ENCODE peak calls at places on chromosomes 5 and 9, in five cellular contexts. One of them, this sample, is unnamed.
A peak's percentile ranks its signal among the peaks of the same experiment; 100 is the strongest.

GRCh38 chr5:149387982-149388381 is 8.9 kb upstream of the IL17B start:
- DNase-seq in mesenchymal stem cell: peak; percentile 91
- DNase-seq in heart right ventricle: peak; percentile 62
- DNase-seq in kidney: no peak
- DNase-seq in ovary: peak; percentile 69
- DNase-seq in this sample: no peak

GRCh38 chr5:77356740-77357139 is 135.4 kb downstream of the WDR41 start:
- DNase-seq in kidney: no peak
- DNase-seq in ovary: no peak
- DNase-seq in mesenchymal stem cell: peak; percentile 15
- DNase-seq in heart right ventricle: no peak
- DNase-seq in this sample: peak; percentile 68

GRCh38 chr5:134252671-134253070 is 26.8 kb upstream of the PPP2CA start:
- DNase-seq in ovary: no peak
- DNase-seq in mesenchymal stem cell: peak; percentile 96
- DNase-seq in kidney: no peak
- DNase-seq in heart right ventricle: no peak
- DNase-seq in this sample: no peak

GRCh38 chr5:71899865-71900342 is 180.8 kb downstream of the CARTPT start:
- DNase-seq in ovary: no peak
- DNase-seq in heart right ventricle: peak; percentile 32
- DNase-seq in kidney: no peak
- DNase-seq in mesenchymal stem cell: no peak
- DNase-seq in this sample: no peak

GRCh38 chr5:107072440-107072839 is 598.3 kb downstream of the EFNA5 start:
- DNase-seq in heart right ventricle: no peak
- DNase-seq in kidney: no peak
- DNase-seq in ovary: no peak
- DNase-seq in mesenchymal stem cell: peak; percentile 76
- DNase-seq in this sample: no peak

GRCh38 chr9:110099236-110099741 is 108.7 kb downstream of the C9orf152 start:
- DNase-seq in mesenchymal stem cell: peak; percentile 80
- DNase-seq in ovary: no peak
- DNase-seq in heart right ventricle: no peak
- DNase-seq in kidney: no peak
- DNase-seq in this sample: no peak

GRCh38 chr9:77901771-77902170 is 129.8 kb downstream of the GNAQ start:
- DNase-seq in heart right ventricle: no peak
- DNase-seq in kidney: no peak
- DNase-seq in mesenchymal stem cell: no peak
- DNase-seq in ovary: no peak
- DNase-seq in this sample: no peak

GRCh38 chr9:121558423-121558950 is 58.8 kb upstream of the GGTA1 start:
- DNase-seq in kidney: no peak
- DNase-seq in heart right ventricle: no peak
- DNase-seq in ovary: no peak
- DNase-seq in mesenchymal stem cell: peak; percentile 31
- DNase-seq in this sample: no peak

GRCh38 chr9:127754099-127754760 is 19.1 kb upstream of the TOR2A start:
- DNase-seq in heart right ventricle: no peak
- DNase-seq in ovary: no peak
- DNase-seq in kidney: no peak
- DNase-seq in mesenchymal stem cell: no peak
- DNase-seq in this sample: no peak

GRCh38 chr9:130226112-130226511 is 39.4 kb upstream of the HMCN2 start:
- DNase-seq in mesenchymal stem cell: no peak
- DNase-seq in heart right ventricle: no peak
- DNase-seq in kidney: peak; percentile 61
- DNase-seq in ovary: peak; percentile 21
- DNase-seq in this sample: no peak

GRCh38 chr9:137224850-137225694 is at the start of gene CYSRT1:
- DNase-seq in ovary: no peak
- DNase-seq in kidney: no peak
- DNase-seq in mesenchymal stem cell: no peak
- DNase-seq in heart right ventricle: no peak
- DNase-seq in this sample: no peak

GRCh38 chr5:119274024-119274766 is 81.6 kb upstream of the TNFAIP8 start:
- DNase-seq in ovary: no peak
- DNase-seq in kidney: peak; percentile 59
- DNase-seq in mesenchymal stem cell: no peak
- DNase-seq in heart right ventricle: no peak
- DNase-seq in this sample: no peak

GRCh38 chr5:36367524-36367923 is 65.8 kb upstream of the RANBP3L start:
- DNase-seq in kidney: no peak
- DNase-seq in heart right ventricle: no peak
- DNase-seq in ovary: no peak
- DNase-seq in mesenchymal stem cell: no peak
- DNase-seq in this sample: no peak

GRCh38 chr5:67214036-67214435 is 17.4 kb upstream of the CD180 start:
- DNase-seq in kidney: no peak
- DNase-seq in ovary: no peak
- DNase-seq in mesenchymal stem cell: no peak
- DNase-seq in heart right ventricle: no peak
- DNase-seq in this sample: no peak

GRCh38 chr5:32499261-32499660 is 54.7 kb upstream of the ZFR start:
- DNase-seq in kidney: no peak
- DNase-seq in ovary: no peak
- DNase-seq in heart right ventricle: no peak
- DNase-seq in mesenchymal stem cell: no peak
- DNase-seq in this sample: no peak

GRCh38 chr9:127923046-127923445 is 6.2 kb upstream of the ST6GALNAC4 start:
- DNase-seq in heart right ventricle: no peak
- DNase-seq in ovary: no peak
- DNase-seq in mesenchymal stem cell: no peak
- DNase-seq in kidney: no peak
- DNase-seq in this sample: no peak

GRCh38 chr9:37377688-37378612 is 44.5 kb upstream of the GRHPR start:
- DNase-seq in ovary: no peak
- DNase-seq in heart right ventricle: no peak
- DNase-seq in kidney: no peak
- DNase-seq in mesenchymal stem cell: no peak
- DNase-seq in this sample: no peak

GRCh38 chr5:168612996-168613395 is 33.8 kb upstream of the PANK3 start:
- DNase-seq in mesenchymal stem cell: no peak
- DNase-seq in heart right ventricle: no peak
- DNase-seq in ovary: no peak
- DNase-seq in kidney: no peak
- DNase-seq in this sample: no peak

GRCh38 chr9:72872718-72873117 is 80.1 kb downstream of the ALDH1A1 start:
- DNase-seq in mesenchymal stem cell: no peak
- DNase-seq in kidney: no peak
- DNase-seq in ovary: no peak
- DNase-seq in heart right ventricle: no peak
- DNase-seq in this sample: no peak

GRCh38 chr5:68780299-68780960 is 313.4 kb upstream of the SLC30A5 start:
- DNase-seq in heart right ventricle: no peak
- DNase-seq in kidney: no peak
- DNase-seq in ovary: no peak
- DNase-seq in mesenchymal stem cell: no peak
- DNase-seq in this sample: no peak
- H3K4me3 ChIP-seq in heart right ventricle: no peak overlapping the region
- H3K4me3 ChIP-seq in kidney: no peak overlapping the region
- H3K4me3 ChIP-seq in ovary: no peak overlapping the region
- H3K4me3 ChIP-seq in mesenchymal stem cell: no peak overlapping the region
- H3K4me3 ChIP-seq in this sample: no peak overlapping the region

GRCh38 chr5:10400411-10400810 is 41.3 kb upstream of the ROPN1L start:
- DNase-seq in ovary: no peak
- DNase-seq in heart right ventricle: no peak
- DNase-seq in kidney: no peak
- DNase-seq in mesenchymal stem cell: no peak
- DNase-seq in this sample: no peak
- H3K36me3 ChIP-seq in ovary: no peaks in the 10 kb centered on the region
- H3K36me3 ChIP-seq in heart right ventricle: peaks cover 30% of the 10 kb centered on the region
- H3K36me3 ChIP-seq in kidney: peaks cover 60% of the 10 kb centered on the region
- H3K36me3 ChIP-seq in mesenchymal stem cell: peaks cover 10% of the 10 kb centered on the region
- H3K36me3 ChIP-seq in this sample: peaks cover 38% of the 10 kb centered on the region

GRCh38 chr5:89435347-89435746 is 552.4 kb upstream of the MEF2C start:
- DNase-seq in mesenchymal stem cell: no peak
- DNase-seq in ovary: no peak
- DNase-seq in heart right ventricle: no peak
- DNase-seq in kidney: no peak
- DNase-seq in this sample: no peak
- H3K4me1 ChIP-seq in mesenchymal stem cell: no peaks in the 10 kb centered on the region
- H3K4me1 ChIP-seq in ovary: no peaks in the 10 kb centered on the region
- H3K4me1 ChIP-seq in heart right ventricle: no peaks in the 10 kb centered on the region
- H3K4me1 ChIP-seq in kidney: no peaks in the 10 kb centered on the region
- H3K4me1 ChIP-seq in this sample: no peaks in the 10 kb centered on the region

GRCh38 chr5:79070002-79070567 is 518 bp downstream of the BHMT2 start:
- DNase-seq in heart right ventricle: peak; percentile 6
- DNase-seq in ovary: peak; percentile 48
- DNase-seq in kidney: peak; percentile 72
- DNase-seq in mesenchymal stem cell: no peak
- DNase-seq in this sample: no peak

GRCh38 chr5:79074641-79075040 is 5.1 kb downstream of the BHMT2 start:
- DNase-seq in heart right ventricle: no peak
- DNase-seq in ovary: no peak
- DNase-seq in mesenchymal stem cell: peak; percentile 45
- DNase-seq in kidney: no peak
- DNase-seq in this sample: no peak

DNA sequence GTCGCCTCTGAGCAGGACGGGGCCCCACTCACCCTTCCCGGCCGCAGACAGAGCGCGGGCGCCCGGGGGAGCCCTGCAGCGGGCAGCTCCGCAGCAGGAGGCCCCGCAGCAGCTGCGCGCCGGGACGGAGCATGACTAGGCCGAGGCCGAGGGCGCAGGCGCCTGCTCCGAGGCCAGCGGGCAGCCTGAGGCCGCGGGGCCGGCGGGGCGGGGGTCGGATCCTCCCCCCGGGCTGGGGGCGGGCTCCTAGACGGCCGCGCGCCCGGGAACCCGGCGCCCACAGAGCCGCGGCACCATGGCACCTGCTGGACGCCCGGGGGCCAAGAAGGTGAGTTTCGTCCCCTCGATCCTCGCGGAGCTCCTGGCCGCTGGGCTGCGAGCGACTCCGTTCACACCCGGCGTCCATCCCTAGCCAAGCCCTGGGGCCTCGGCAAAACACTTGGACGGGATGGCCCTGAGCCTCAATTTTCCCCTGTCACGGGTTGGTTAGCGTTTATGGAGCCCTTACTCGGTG is at the start of the genes BHMT2 and DMGDH:
- DNase-seq in mesenchymal stem cell: no peak
- DNase-seq in heart right ventricle: peak; percentile 8
- DNase-seq in ovary: peak; percentile 76
- DNase-seq in kidney: peak; percentile 89
- DNase-seq in this sample: no peak
- H3K4me3 ChIP-seq in mesenchymal stem cell: no peak within 1 kb of the TSS
- H3K4me3 ChIP-seq in heart right ventricle: peak within 1 kb of the TSS; percentile 25
- H3K4me3 ChIP-seq in ovary: peak within 1 kb of the TSS; percentile 39
- H3K4me3 ChIP-seq in kidney: peak within 1 kb of the TSS; percentile 84
- H3K4me3 ChIP-seq in this sample: peak within 1 kb of the TSS; percentile 74

GRCh38 chr5:38923661-38924451 is 78.0 kb downstream of the OSMR start:
- DNase-seq in mesenchymal stem cell: peak; percentile 62
- DNase-seq in ovary: no peak
- DNase-seq in kidney: no peak
- DNase-seq in heart right ventricle: no peak
- DNase-seq in this sample: no peak
- H3K36me3 ChIP-seq in mesenchymal stem cell: peaks cover 16% of the 10 kb centered on the region
- H3K36me3 ChIP-seq in ovary: no peaks in the 10 kb centered on the region
- H3K36me3 ChIP-seq in kidney: peaks cover 9% of the 10 kb centered on the region
- H3K36me3 ChIP-seq in heart right ventricle: no peaks in the 10 kb centered on the region
- H3K36me3 ChIP-seq in this sample: peaks cover 37% of the 10 kb centered on the region

DNA sequence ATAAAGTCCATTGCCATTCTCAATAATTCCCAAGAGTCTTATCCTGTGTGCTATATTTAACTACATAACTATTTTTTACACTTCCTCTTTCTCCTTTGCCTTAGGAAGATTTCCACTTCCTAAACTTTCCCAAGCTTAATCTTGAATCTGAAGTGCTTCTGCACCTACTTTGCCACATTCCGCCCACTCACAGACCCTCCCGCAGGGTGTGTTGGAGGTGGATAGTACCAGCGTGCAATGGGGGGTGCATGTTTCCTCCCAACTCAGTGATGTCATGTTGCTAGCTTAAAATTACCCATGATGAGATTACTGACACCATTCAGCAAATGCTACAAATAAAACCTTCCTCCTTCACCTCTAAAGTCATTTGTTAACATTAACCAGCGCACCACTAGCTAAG is 460.2 kb downstream of the NR2F1-AS1 start:
- DNase-seq in ovary: no peak
- DNase-seq in kidney: no peak
- DNase-seq in heart right ventricle: no peak
- DNase-seq in mesenchymal stem cell: no peak
- DNase-seq in this sample: no peak
- H3K4me1 ChIP-seq in ovary: peaks cover 2% of the 10 kb centered on the region
- H3K4me1 ChIP-seq in kidney: no peaks in the 10 kb centered on the region
- H3K4me1 ChIP-seq in heart right ventricle: no peaks in the 10 kb centered on the region
- H3K4me1 ChIP-seq in mesenchymal stem cell: no peaks in the 10 kb centered on the region
- H3K4me1 ChIP-seq in this sample: no peaks in the 10 kb centered on the region